ENCODE peak calls at places on chromosomes 13 and 19, in five cellular contexts. P, W, X, C and J are unnamed samples.

GRCh38 chr19:47232422-47233211 is 1.6 kb upstream of the BBC3 start:
- DNase-seq in P (peak; percentile 84), W (peak; percentile 48), X (peak; percentile 82), C (peak; percentile 59), J (peak; percentile 37)

GRCh38 chr19:27955484-27955883 is 1257.5 kb downstream of the UQCRFS1 start:
- DNase-seq in P (no peak), W (no peak), X (no peak), C (no peak), J (no peak)

GRCh38 chr13:44169018-44169909 is 204.4 kb upstream of the SERP2 start:
- DNase-seq in P (no peak), W (no peak), X (no peak), C (no peak), J (no peak)

GRCh38 chr19:19661675-19662251 is 1.7 kb downstream of the ATP13A1 start:
- DNase-seq in P (no peak), W (peak; percentile 79), X (no peak), C (peak; percentile 49), J (peak; percentile 48)

GRCh38 chr13:50911051-50911690 is 1.6 kb downstream of the RNASEH2B start:
- DNase-seq in P (peak; percentile 16), W (peak; percentile 31), X (no peak), C (peak; percentile 20), J (no peak)

GRCh38 chr19:2719910-2720776 is 1.0 kb downstream of the DIRAS1 start:
- DNase-seq in P (peak; percentile 31), W (peak; percentile 45), X (no peak), C (peak; percentile 8), J (no peak)

GRCh38 chr13:83184819-83185218 is 697.5 kb downstream of the SLITRK1 start:
- DNase-seq in P (peak; percentile 52), W (no peak), X (no peak), C (peak; percentile 85), J (no peak)

GRCh38 chr13:21413013-21413412 is 46.1 kb downstream of the ZDHHC20 start:
- DNase-seq in P (peak; percentile 52), W (no peak), X (no peak), C (peak; percentile 24), J (no peak)

GRCh38 chr19:33302974-33303790 is 848 bp upstream of the CEBPA start:
- DNase-seq in P (peak; percentile 32), W (peak; percentile 64), X (peak; percentile 38), C (peak; percentile 59), J (peak; percentile 2)

GRCh38 chr13:109971006-109971744 is 184.8 kb upstream of the IRS2 start:
- DNase-seq in P (no peak), W (no peak), X (no peak), C (no peak), J (no peak)

GRCh38 chr13:98285852-98286594 is 109.0 kb upstream of the RNF113B start:
- DNase-seq in P (no peak), W (no peak), X (no peak), C (no peak), J (no peak)

GRCh38 chr19:56163097-56163496 is 12.7 kb upstream of the GALP start:
- DNase-seq in P (no peak), W (no peak), X (no peak), C (no peak), J (no peak)

GRCh38 chr13:32381539-32381938 is 46.4 kb downstream of the N4BP2L1 start:
- DNase-seq in P (peak; percentile 7), W (peak; percentile 23), X (peak; percentile 8), C (peak; percentile 36), J (peak; percentile 18)

GRCh38 chr13:67148219-67148583 is 81.9 kb downstream of the PCDH9 start:
- DNase-seq in P (peak; percentile 69), W (no peak), X (peak; percentile 19), C (peak; percentile 69), J (no peak)

GRCh38 chr19:50877338-50877737 is 4.1 kb downstream of the KLK2 start:
- DNase-seq in P (no peak), W (no peak), X (no peak), C (no peak), J (no peak)

GRCh38 chr19:17075860-17076538 is 422 bp downstream of the MYO9B start:
- DNase-seq in P (peak; percentile 66), W (peak; percentile 59), X (peak; percentile 35), C (peak; percentile 33), J (peak; percentile 61)